ENCODE peak calls at places on chromosomes 7 and 10, in four cellular contexts. K, O, W and A are unnamed samples.

GRCh38 chr10:10118131-10118530 is 899.5 kb upstream of the CELF2 start:
- DNase-seq in K (no peak), W (no peak), O (no peak), A (no peak)

GRCh38 chr10:21488246-21488953 is 37.1 kb downstream of the SKIDA1 start:
- DNase-seq in W (no peak), K (no peak), O (no peak), A (no peak)

GRCh38 chr10:5090551-5090950 is 3.7 kb upstream of the AKR1C3 start:
- DNase-seq in W (no peak), K (peak), O (no peak), A (no peak)

GRCh38 chr10:128629111-128630096 is 503.2 kb upstream of the MKI67 start:
- DNase-seq in O (peak), W (no peak), K (peak), A (no peak)

GRCh38 chr10:86203162-86203905 is 163.3 kb downstream of the GRID1 start:
- DNase-seq in O (peak), K (no peak), W (no peak), A (no peak)

GRCh38 chr10:60807499-60807898 is 29.2 kb downstream of the CDK1 start:
- DNase-seq in K (no peak), W (no peak), O (no peak), A (no peak)

GRCh38 chr7:151390594-151391357 is 19.1 kb downstream of the WDR86 start:
- DNase-seq in O (no peak), K (no peak), W (no peak), A (no peak)

GRCh38 chr10:130175074-130175473 is 38.9 kb downstream of the GLRX3 start:
- DNase-seq in W (no peak), K (no peak), O (no peak), A (no peak)

GRCh38 chr7:33932221-33932620 is 26.9 kb downstream of the BMPER start:
- DNase-seq in O (no peak), K (no peak), W (no peak), A (no peak)

GRCh38 chr7:132942721-132943120 is 139.2 kb downstream of the CHCHD3 start:
- DNase-seq in O (no peak), W (no peak), K (no peak), A (no peak)

GRCh38 chr7:106893591-106893990 is 28.5 kb downstream of the PIK3CG start:
- DNase-seq in K (peak), O (no peak), W (no peak), A (no peak)

GRCh38 chr10:29949411-29950011 is 109.9 kb downstream of the JCAD start:
- DNase-seq in K (peak), O (peak), W (no peak), A (no peak)

GRCh38 chr7:83856094-83856493 is 207.2 kb upstream of the SEMA3E start:
- DNase-seq in W (no peak), O (no peak), K (no peak), A (no peak)

GRCh38 chr10:132893090-132893489 is 49.3 kb downstream of the CFAP46 start:
- DNase-seq in O (no peak), K (no peak), W (no peak), A (no peak)

GRCh38 chr10:133274751-133275682 is 1.7 kb downstream of the ADAM8 start:
- DNase-seq in W (no peak), O (peak), K (peak), A (no peak)

GRCh38 chr7:7843240-7843639 is 124.8 kb upstream of the RPA3 start:
- DNase-seq in K (no peak), O (no peak), W (no peak), A (no peak)

DNA sequence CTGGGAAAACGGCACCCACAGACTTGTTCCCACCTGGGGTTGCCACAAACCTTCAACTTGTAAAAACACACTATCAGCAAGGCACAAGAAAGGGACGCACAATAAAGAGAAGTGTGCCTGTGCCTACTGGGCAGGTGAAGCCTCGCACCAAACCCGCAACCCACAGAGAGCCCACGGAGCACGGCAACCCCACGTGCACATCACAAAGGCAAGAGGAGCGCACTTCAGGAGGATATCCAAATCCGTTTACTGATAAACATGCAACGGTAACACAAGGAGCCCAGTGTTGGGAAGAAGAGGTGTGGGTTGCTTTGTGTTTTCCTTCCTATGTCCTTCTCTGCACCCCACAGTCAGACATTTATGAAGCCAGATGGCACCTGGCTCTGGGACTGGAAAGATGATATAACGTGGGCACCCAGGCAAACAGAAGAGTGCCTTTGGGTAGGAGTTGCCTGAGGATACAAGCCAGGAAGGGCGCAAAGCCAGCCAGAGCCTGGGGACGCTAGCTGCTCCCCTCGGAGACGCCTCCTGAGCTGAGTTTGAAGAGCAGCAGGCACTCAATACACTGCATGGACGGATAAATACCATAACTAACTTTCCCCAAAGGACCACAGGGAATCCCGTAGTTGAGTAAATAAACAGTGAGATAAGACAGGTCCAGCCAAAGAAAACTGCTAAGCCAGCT is 41.6 kb downstream of the TCERG1L start:
- DNase-seq in W (no peak), O (no peak), K (no peak), A (no peak)
- H3K27ac ChIP-seq in W (no peak), O (no peak), K (no peak), A (no peak)

GRCh38 chr7:56175784-56176183 is 59.6 kb upstream of the NUPR2 start:
- DNase-seq in O (no peak), W (no peak), K (no peak), A (no peak)

GRCh38 chr7:56175086-56175760 is 59.0 kb upstream of the NUPR2 start:
- DNase-seq in K (no peak), W (peak), O (no peak), A (no peak)

DNA sequence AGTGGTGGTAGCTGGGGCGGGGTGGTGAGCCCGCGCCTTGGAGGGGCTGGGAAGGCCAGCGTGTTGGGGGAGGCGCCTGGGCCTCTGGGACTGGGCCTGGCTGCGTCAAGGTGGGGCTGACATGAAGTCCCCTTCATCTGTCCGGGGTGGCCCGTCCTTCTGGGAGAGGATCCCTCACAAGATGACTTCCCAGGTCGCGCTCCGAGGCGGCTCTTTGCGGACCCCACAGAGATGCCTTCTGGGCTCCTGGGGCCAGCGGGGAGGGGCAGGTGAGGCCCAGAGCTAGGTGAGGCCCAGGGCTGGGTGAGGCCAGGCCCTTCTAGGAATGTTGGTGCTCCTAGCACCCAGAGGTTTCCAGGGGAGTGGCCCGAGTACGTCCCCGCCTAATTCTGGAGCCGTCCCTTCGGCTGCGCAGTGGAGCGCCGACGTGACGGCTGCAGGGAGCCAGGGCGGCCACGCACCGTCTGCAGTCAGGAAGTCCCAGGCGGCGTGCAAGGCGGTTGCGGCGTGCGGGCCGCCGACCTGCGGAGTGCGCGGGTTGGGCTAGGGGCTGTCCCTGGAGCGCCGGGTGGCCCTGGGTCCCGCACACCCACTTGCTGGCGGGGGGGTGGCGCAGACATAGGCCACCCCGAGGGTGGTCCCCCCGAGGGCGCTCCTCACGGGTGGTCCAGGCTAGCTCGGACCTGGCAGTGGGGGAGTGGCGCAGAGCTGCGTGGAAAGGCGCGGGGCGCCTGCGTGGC is 58.3 kb upstream of the NUPR2 start:
- DNase-seq in W (no peak), O (no peak), K (no peak), A (no peak)
- H3K4me3 ChIP-seq in W (no peak), O (no peak), K (no peak), A (no peak)

GRCh38 chr7:50359258-50359994 is 54.9 kb downstream of the IKZF1 start:
- DNase-seq in O (no peak), W (no peak), K (no peak), A (no peak)
- H3K27ac ChIP-seq in O (no peak), W (no peak), K (no peak), A (no peak)

GRCh38 chr7:155813125-155813524 is 862 bp upstream of the SHH start:
- DNase-seq in K (no peak), W (no peak), O (no peak), A (no peak)

GRCh38 chr7:155810607-155811559 is 1.4 kb downstream of the SHH start:
- DNase-seq in K (no peak), O (no peak), W (no peak), A (no peak)

GRCh38 chr7:155809947-155810606 is 2.2 kb downstream of the SHH start:
- DNase-seq in O (no peak), W (no peak), K (no peak), A (no peak)

GRCh38 chr7:155811895-155812761 is at the start of gene SHH:
- DNase-seq in W (no peak), O (no peak), K (no peak), A (no peak)

GRCh38 chr7:155811560-155811894 is 736 bp downstream of the SHH start:
- DNase-seq in W (no peak), O (no peak), K (no peak), A (no peak)
- H3K4me3 ChIP-seq in W (no peak), O (peak), K (peak), A (no peak)

DNA sequence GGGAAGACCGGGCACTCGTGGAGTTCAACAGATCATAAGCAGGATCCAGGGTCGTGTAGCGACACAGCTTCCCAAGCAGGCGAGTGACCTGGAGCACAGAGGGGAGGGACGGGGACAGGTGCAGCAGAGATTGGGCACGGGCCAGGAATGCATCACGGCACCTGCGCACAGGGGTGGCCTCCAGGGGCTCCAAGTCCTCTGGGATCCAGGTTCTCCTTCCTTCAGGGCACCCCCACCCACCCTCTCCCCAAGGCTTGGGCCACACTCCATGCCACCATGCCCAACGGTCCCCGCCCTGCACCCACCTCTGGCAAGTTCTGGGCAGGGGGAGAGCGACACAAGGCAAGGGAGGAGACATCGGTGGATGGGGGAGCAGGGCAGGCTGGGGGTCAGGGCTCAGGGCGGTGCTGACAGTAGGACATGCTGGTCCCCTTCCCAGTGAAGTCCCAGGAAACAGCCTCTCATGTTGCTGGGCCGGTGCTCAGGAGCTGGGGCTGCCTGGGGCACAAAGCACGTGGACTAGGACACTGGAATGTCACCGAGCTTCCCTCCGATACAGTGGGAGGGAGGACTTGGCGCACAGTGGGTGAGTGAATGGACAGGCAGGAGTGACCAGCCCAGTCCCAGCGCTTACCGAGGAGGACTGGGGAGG is 597.3 kb downstream of the PTPRN2 start:
- DNase-seq in O (no peak), K (no peak), W (no peak), A (no peak)
- H3K27ac ChIP-seq in O (no peak), K (no peak), W (no peak), A (no peak)

GRCh38 chr7:99123571-99124033 is 20.3 kb downstream of the SMURF1 start:
- DNase-seq in K (peak), O (peak), W (no peak), A (no peak)
- H3K4me3 ChIP-seq in K (no peak), O (no peak), W (no peak), A (no peak)

DNA sequence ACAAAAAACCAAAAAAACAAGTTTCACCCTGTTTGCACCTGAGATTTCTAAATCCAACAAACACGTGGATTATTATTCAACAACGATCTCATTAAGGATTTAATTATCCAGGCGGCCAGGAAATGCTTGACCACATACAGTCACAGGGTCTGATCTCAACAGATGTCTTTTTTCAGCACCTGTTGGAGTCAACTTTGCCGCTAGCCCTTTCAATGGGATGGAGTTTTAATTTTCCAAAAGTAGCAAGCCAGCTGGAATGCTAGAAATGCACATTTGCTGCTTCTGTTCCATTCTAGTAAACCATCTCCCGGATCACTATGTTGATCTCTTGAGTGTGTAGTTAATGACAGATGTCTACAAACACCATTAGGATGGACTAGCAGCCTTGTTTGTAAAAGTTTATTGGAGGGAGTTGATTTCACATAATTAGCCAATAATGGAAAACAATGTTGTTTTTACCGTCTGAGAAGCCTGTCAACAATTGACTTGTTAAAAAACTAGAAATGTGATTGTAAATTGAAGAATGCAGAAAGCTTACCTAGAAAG is 64.2 kb upstream of the DKK1 start:
- DNase-seq in K (no peak), O (no peak), W (no peak), A (no peak)
- H3K27ac ChIP-seq in K (no peak), O (no peak), W (no peak), A (no peak)

GRCh38 chr7:103299660-103300059 is 2.4 kb downstream of the PMPCB start:
- DNase-seq in K (no peak), W (no peak), O (no peak), A (no peak)

GRCh38 chr7:103297837-103298179 is 573 bp downstream of the PMPCB start:
- DNase-seq in W (no peak), O (no peak), K (no peak), A (no peak)

GRCh38 chr7:103293526-103293925 is 3.7 kb upstream of the PMPCB start:
- DNase-seq in W (no peak), K (no peak), O (no peak), A (no peak)

DNA sequence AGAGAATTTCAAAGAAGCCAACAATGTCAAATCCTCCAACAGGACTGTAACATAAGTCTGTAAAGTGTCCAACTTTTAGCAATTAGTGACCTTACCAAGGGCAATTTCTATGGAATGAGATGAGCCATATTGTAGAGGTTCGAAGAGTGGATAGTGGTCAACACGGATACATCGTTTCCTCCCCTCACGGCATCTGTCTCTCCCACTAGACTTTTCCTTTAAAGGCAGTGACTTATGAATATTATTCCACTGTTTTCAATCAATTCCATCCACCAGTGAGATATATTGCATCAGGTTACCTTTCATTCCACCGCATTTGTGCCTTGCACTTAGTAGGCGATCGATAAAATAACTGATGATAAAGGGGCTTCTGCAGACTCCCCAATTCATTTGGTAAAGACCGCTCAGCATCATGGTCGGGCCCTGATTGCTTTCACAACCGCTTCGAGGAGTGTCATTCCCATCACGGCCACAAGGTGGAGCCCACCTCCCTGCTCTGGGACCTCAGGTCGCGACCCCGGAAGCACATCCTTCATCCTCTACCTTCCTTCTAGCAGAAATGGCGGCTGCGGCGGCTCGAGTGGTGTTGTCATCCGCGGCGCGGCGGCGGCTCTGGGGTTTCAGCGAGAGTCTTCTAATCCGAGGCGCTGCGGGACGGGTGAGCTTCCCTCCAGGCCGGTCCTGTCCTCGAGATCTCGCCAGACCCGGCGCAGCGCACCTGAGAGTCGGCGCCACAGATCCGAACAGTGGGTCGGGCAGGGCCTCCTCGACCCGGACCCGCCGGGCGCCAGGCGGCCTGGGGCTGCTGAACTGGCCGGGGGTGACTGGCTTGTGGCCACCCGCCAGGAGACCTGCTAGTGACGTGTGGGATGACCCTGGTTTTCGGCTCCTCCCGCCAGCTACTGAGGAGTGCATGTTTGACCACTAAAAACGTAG is at the start of gene PMPCB:
- DNase-seq in O (peak), K (peak), W (peak), A (peak)
- H3K4me3 ChIP-seq in O (peak), K (peak), W (peak), A (peak)

GRCh38 chr7:123787227-123788007 is 38.6 kb upstream of the WASL start:
- DNase-seq in O (no peak), K (peak), W (no peak), A (no peak)

GRCh38 chr7:123789817-123790216 is 41.0 kb upstream of the WASL start:
- DNase-seq in W (no peak), O (no peak), K (peak), A (no peak)

GRCh38 chr7:123791001-123791400 is 42.2 kb upstream of the WASL start:
- DNase-seq in K (no peak), W (no peak), O (no peak), A (no peak)

GRCh38 chr7:123789200-123789784 is 40.5 kb upstream of the WASL start:
- DNase-seq in K (no peak), W (no peak), O (no peak), A (no peak)

DNA sequence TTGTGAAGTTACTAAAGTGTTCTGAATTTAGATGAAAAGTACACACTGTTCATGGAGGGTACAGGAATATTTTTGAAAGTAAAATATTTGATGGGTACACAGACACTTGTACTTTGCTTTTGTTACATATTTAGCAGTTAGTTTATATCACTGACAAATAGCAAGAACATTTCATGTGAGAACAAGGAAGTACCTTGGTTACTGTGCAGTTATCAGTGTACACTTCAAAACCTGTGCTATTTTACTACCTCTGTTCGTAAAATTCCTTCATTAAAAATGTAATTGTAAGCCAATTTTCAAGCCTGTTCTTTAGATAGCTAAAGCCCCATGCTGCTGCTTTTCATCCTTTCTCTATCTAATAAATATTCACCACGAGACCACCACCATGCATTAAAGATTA is 39.8 kb upstream of the WASL start:
- DNase-seq in K (no peak), W (no peak), O (no peak), A (no peak)
- H3K27ac ChIP-seq in K (no peak), W (no peak), O (no peak), A (no peak)

DNA sequence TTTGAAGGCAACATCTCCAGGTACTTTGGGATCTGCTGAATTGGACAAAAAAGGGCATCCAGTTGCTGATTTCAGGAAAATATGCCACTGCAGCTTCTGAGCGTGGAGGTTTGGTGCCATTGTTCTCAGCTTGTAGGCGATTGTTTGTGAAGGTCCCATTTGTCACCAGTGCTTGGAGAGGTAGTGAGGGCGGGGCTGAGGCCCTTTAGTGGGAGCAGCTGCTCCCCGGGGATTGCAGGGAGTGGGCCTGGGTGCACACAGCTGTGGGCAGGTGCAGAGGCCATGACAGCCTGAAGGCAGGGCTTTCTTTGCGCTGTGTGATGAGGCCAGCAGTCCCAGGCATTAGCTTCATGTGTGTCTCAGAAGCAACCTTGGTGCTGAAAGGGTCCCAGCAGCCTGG is 3.9 kb downstream of the FAM20C start:
- DNase-seq in W (no peak), K (no peak), O (no peak), A (no peak)
- H3K4me3 ChIP-seq in W (no peak), K (no peak), O (no peak), A (no peak)